ENCODE peak calls at places on chromosomes 6 and 20, in five cellular contexts. M is HFFc6, J is transverse colon, V is fibroblast of lung, X is Peyer's patch. Z is an unnamed sample.

GRCh38 chr20:57325632-57326356 is 3.8 kb upstream of the SPO11 start:
- DNase-seq in M (no peak), J (no peak), V (no peak), X (no peak), Z (no peak)

GRCh38 chr20:4371623-4372246 is 350.0 kb upstream of the PRND start:
- DNase-seq in M (no peak), J (no peak), V (peak; percentile 24), X (no peak), Z (no peak)

GRCh38 chr6:157089851-157090250 is 233.5 kb downstream of the TMEM242 start:
- DNase-seq in M (peak; percentile 48), J (no peak), V (no peak), X (no peak), Z (no peak)

GRCh38 chr20:23340524-23340923 is 10.1 kb upstream of the NXT1 start:
- DNase-seq in M (peak; percentile 53), J (peak; percentile 45), V (peak; percentile 83), X (peak; percentile 70), Z (no peak)

GRCh38 chr6:30325150-30325872 is 1.4 kb upstream of the TRIM39 start:
- DNase-seq in M (peak; percentile 56), J (peak; percentile 67), V (peak; percentile 41), X (no peak), Z (peak; percentile 82)

GRCh38 chr20:4836935-4837334 is 115.2 kb downstream of the PRND start:
- DNase-seq in M (no peak), J (no peak), V (peak; percentile 5), X (no peak), Z (no peak)

GRCh38 chr6:145206247-145206907 is 528.9 kb downstream of the EPM2A start:
- DNase-seq in M (peak; percentile 87), J (no peak), V (peak; percentile 38), X (no peak), Z (no peak)

GRCh38 chr20:2713285-2713684 is 20.7 kb downstream of the EBF4 start:
- DNase-seq in M (no peak), J (no peak), V (no peak), X (no peak), Z (no peak)

GRCh38 chr6:148307400-148307799 is 35.2 kb upstream of the SASH1 start:
- DNase-seq in M (no peak), J (no peak), V (no peak), X (no peak), Z (no peak)

GRCh38 chr20:12966468-12967085 is 42.2 kb upstream of the SPTLC3 start:
- DNase-seq in M (no peak), J (no peak), V (peak; percentile 76), X (no peak), Z (no peak)

GRCh38 chr6:14697427-14697826 is 548.4 kb upstream of the JARID2 start:
- DNase-seq in M (no peak), J (no peak), V (no peak), X (no peak), Z (no peak)

GRCh38 chr6:83824388-83824801 is 28.8 kb upstream of the RIPPLY2 start:
- DNase-seq in M (no peak), J (no peak), V (no peak), X (no peak), Z (no peak)

GRCh38 chr20:60055740-60056139 is 97.5 kb downstream of the CDH26 start:
- DNase-seq in M (no peak), J (peak; percentile 41), V (no peak), X (peak; percentile 58), Z (no peak)

GRCh38 chr6:28985396-28986164 is 19.5 kb downstream of the ZNF311 start:
- DNase-seq in M (peak; percentile 97), J (peak; percentile 86), V (peak; percentile 99), X (peak; percentile 86), Z (no peak)

GRCh38 chr20:3560162-3560561 is 89.3 kb downstream of the ATRN start:
- DNase-seq in M (no peak), J (no peak), V (no peak), X (no peak), Z (no peak)

GRCh38 chr6:46657642-46658041 is 4.9 kb downstream of the SLC25A27 start:
- DNase-seq in M (no peak), J (no peak), V (no peak), X (no peak), Z (no peak)

GRCh38 chr6:46652232-46652602 is 401 bp downstream of the CYP39A1 start:
- DNase-seq in M (no peak), J (no peak), V (no peak), X (no peak), Z (no peak)

GRCh38 chr6:46652603-46653438 is at the start of the genes CYP39A1 and SLC25A27:
- DNase-seq in M (peak; percentile 57), J (peak; percentile 96), V (peak; percentile 81), X (peak; percentile 96), Z (peak; percentile 92)

GRCh38 chr6:46653439-46653942 is 716 bp downstream of the SLC25A27 start:
- DNase-seq in M (no peak), J (no peak), V (no peak), X (no peak), Z (no peak)

GRCh38 chr6:46655803-46656202 is 3.0 kb downstream of the SLC25A27 start:
- DNase-seq in M (no peak), J (no peak), V (no peak), X (no peak), Z (no peak)
- TF ChIP-seq CTCF in M (peak; percentile 35), J (no peak), V (peak; percentile 37), X (no peak), Z (no peak)

GRCh38 chr20:62782149-62782892 is 14.0 kb upstream of the MRGBP start:
- DNase-seq in M (no peak), J (no peak), V (no peak), X (no peak), Z (no peak)
- TF ChIP-seq CTCF in M (no peak), J (no peak), V (no peak), X (no peak), Z (peak; percentile 5)

DNA sequence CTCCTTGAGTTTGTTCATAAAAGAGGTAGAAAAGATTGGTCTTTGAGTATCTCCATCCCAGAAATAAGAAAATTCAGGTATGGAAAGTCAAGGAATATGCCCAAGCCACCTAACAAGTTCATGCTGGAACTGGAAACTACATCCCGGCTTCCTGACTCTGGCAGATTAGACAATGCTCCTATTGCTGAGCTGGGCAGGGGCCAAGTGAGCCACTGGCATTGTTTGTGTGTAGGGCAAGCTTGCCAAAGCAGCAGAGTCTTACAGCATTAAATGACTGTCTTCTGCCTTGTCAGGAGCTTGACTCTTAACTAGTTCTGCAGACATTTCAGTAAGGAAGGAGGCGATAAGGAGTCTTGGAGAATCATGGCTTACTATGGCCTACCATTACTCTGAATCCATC is 30.0 kb downstream of the PRDM1 start:
- DNase-seq in M (no peak), J (no peak), V (no peak), X (no peak), Z (no peak)
- TF ChIP-seq CTCF in M (no peak), J (no peak), V (no peak), X (no peak), Z (no peak)

GRCh38 chr6:109690740-109691687 is at the start of the genes AK9 and FIG4:
- DNase-seq in M (peak; percentile 89), J (peak; percentile 97), V (peak; percentile 91), X (peak; percentile 97), Z (peak; percentile 90)
- TF ChIP-seq CTCF in M (no peak), J (peak; percentile 16), V (peak; percentile 32), X (peak; percentile 24), Z (no peak)

DNA sequence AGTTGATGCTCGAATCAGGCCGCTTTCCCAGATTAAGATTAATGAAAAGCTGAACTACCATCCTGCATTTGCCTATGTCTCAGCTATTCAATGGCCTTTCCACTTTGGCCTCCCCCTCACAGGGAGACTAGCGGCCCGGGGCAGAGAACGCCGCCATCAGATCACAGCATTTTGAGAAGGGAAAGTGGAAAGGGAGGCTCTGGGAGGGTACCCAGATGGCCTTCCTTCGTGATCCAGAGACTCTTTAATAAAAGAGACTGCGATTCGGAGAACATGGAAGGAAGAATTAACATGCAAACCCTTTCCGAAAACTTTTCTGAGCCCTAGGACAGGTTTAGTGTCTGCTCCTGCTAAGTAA is 533 bp downstream of the MRPS18A start:
- DNase-seq in M (no peak), J (no peak), V (no peak), X (no peak), Z (no peak)
- TF ChIP-seq CTCF in M (no peak), J (no peak), V (no peak), X (no peak), Z (no peak)

DNA sequence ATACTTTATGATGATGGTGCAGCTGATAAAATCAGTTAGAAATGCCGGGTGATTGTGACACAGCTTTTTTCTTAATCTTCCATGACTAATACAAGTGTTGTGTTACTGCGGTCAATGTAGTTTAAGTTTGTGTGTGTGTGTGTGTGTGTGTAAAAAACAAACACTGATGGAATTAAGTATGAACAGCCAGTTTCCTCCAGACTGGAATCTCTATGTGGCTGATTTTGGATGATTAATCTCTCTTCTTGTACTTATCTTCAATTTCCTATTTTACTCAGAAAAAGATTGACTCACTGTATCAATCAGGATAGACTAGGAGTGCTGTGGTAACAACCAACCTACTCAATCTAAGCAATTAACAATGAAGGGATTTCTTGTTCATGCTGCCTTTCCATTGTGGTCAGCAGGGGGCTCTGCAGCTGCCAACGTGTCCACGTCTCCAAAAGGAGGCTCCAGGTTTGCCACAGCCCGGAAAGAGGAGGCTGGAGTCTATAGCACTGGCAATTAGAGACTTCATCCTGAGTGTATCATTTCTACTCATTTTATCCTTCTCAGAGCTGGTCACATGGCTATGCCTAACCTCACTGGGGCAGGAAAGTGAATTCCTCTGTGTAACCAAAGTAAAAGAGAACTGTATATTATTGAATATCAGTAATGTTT is 107.7 kb downstream of the CD109 start:
- DNase-seq in M (peak; percentile 96), J (peak; percentile 11), V (peak; percentile 93), X (no peak), Z (no peak)
- TF ChIP-seq CTCF in M (peak; percentile 78), J (no peak), V (peak; percentile 66), X (no peak), Z (peak; percentile 34)

Z was measured in GM20000.